ENCODE peak calls at places on chromosomes 13 and 19, in seven cellular contexts. P, F, L, G, S, Z and B are unnamed samples.

GRCh38 chr13:66506031-66506777 is 723.9 kb downstream of the PCDH9 start:
- DNase-seq in L (no peak), Z (no peak), S (no peak), F (no peak), P (no peak), G (no peak), B (no peak)

GRCh38 chr13:50080158-50080855 is 65.1 kb downstream of the KCNRG start:
- DNase-seq in P (peak), F (peak), L (no peak), S (no peak), G (no peak), Z (peak), B (no peak)

GRCh38 chr19:18137242-18137641 is 15.7 kb upstream of the PIK3R2 start:
- DNase-seq in S (no peak), F (no peak), Z (no peak), P (no peak), L (no peak), G (no peak), B (no peak)

GRCh38 chr19:47610546-47610894 is 1.6 kb downstream of the BICRA start:
- DNase-seq in F (no peak), G (no peak), S (no peak), Z (no peak), L (no peak), P (no peak), B (no peak)

GRCh38 chr19:40745402-40745780 is 4.9 kb downstream of the ACTMAP start:
- DNase-seq in Z (no peak), F (peak), G (no peak), S (no peak), L (no peak), P (no peak), B (no peak)

GRCh38 chr13:76711515-76712182 is 174.6 kb downstream of the KCTD12 start:
- DNase-seq in Z (peak), L (no peak), S (no peak), F (peak), P (no peak), G (no peak), B (peak)

GRCh38 chr19:42606660-42607351 is 12.1 kb upstream of the CEACAM8 start:
- DNase-seq in Z (peak), L (peak), G (peak), S (peak), F (peak), P (peak), B (peak)

GRCh38 chr19:31499826-31500539 is 150.7 kb upstream of the TSHZ3 start:
- DNase-seq in L (no peak), F (no peak), G (no peak), P (peak), Z (no peak), S (no peak), B (no peak)

GRCh38 chr19:10662384-10663251 is 8.5 kb downstream of the ILF3 start:
- DNase-seq in Z (no peak), L (no peak), S (no peak), P (no peak), G (no peak), F (no peak), B (no peak)

GRCh38 chr13:53151692-53152421 is 123.2 kb downstream of the OLFM4 start:
- DNase-seq in S (peak), F (peak), G (peak), P (peak), L (peak), Z (peak), B (peak)

GRCh38 chr13:48535791-48536190 is 2.9 kb upstream of the RCBTB2 start:
- DNase-seq in F (no peak), P (no peak), L (no peak), G (no peak), S (no peak), Z (no peak), B (no peak)

GRCh38 chr19:52140077-52140710 is 456 bp upstream of the ZNF616 start:
- DNase-seq in L (no peak), Z (no peak), G (no peak), P (no peak), F (no peak), S (no peak), B (no peak)

GRCh38 chr19:7331446-7331845 is 17.3 kb upstream of the ARHGEF18 start:
- DNase-seq in F (no peak), L (no peak), Z (no peak), P (no peak), G (no peak), S (no peak), B (no peak)

GRCh38 chr19:21482863-21483276 is 22.5 kb upstream of the ZNF429 start:
- DNase-seq in S (peak), L (peak), P (no peak), G (peak), Z (peak), F (peak), B (peak)